ENCODE peak calls at places on chromosomes 12 and 14, in nine cellular contexts. O, R, D, U, B, W, G, S and A are unnamed samples.

GRCh38 chr14:33777651-33778050 is 173.2 kb downstream of the EGLN3 start:
- DNase-seq in O (peak; percentile 15), R (no peak), D (no peak), U (no peak), B (no peak), W (no peak), G (no peak), S (no peak), A (no peak)

GRCh38 chr12:132719954-132720324 is 9.3 kb downstream of the PGAM5 start:
- DNase-seq in O (no peak), R (no peak), D (no peak), U (no peak), B (no peak), W (no peak), G (no peak), S (no peak), A (no peak)

GRCh38 chr12:54068423-54069070 is 14.9 kb downstream of the HOXC4 start:
- DNase-seq in O (peak; percentile 52), R (no peak), D (no peak), U (no peak), B (peak; percentile 43), W (no peak), G (no peak), S (no peak), A (no peak)

GRCh38 chr12:82099216-82099615 is 259.0 kb downstream of the CCDC59 start:
- DNase-seq in O (peak; percentile 55), R (no peak), D (no peak), U (no peak), B (no peak), W (no peak), G (no peak), S (no peak), A (no peak)

GRCh38 chr12:121916719-121917118 is 1.7 kb upstream of the CFAP251 start:
- DNase-seq in O (no peak), R (no peak), D (no peak), U (no peak), B (peak; percentile 48), W (peak; percentile 22), G (peak; percentile 19), S (no peak), A (no peak)

GRCh38 chr12:75856228-75856627 is 175.3 kb downstream of the PHLDA1 start:
- DNase-seq in O (no peak), R (no peak), D (no peak), U (no peak), B (no peak), W (no peak), G (no peak), S (no peak), A (no peak)

GRCh38 chr14:34874386-34875030 is 652 bp downstream of the BAZ1A start:
- DNase-seq in O (peak; percentile 31), R (peak; percentile 77), D (peak; percentile 68), U (peak; percentile 48), B (peak; percentile 47), W (peak; percentile 62), G (peak; percentile 50), S (peak; percentile 21), A (peak; percentile 59)

GRCh38 chr12:26489908-26490307 is 294.5 kb downstream of the SSPN start:
- DNase-seq in O (no peak), R (no peak), D (no peak), U (no peak), B (no peak), W (no peak), G (no peak), S (no peak), A (no peak)

GRCh38 chr12:26789731-26790644 is 43.0 kb downstream of the ITPR2 start:
- DNase-seq in O (no peak), R (no peak), D (no peak), U (no peak), B (peak; percentile 90), W (no peak), G (no peak), S (no peak), A (no peak)

GRCh38 chr12:50639721-50640120 is 124.2 kb upstream of the ATF1 start:
- DNase-seq in O (no peak), R (no peak), D (no peak), U (no peak), B (no peak), W (no peak), G (no peak), S (no peak), A (no peak)

GRCh38 chr14:86798330-86798729 is 1194.7 kb downstream of the GALC start:
- DNase-seq in O (no peak), R (no peak), D (no peak), U (no peak), B (peak; percentile 11), W (no peak), G (no peak), S (no peak), A (no peak)

GRCh38 chr12:53205747-53206146 is 1.3 kb downstream of the ITGB7 start:
- DNase-seq in O (peak; percentile 70), R (no peak), D (peak; percentile 83), U (no peak), B (peak; percentile 85), W (no peak), G (no peak), S (no peak), A (peak; percentile 83)

GRCh38 chr12:104285740-104286537 is 17.6 kb upstream of the EID3 start:
- DNase-seq in O (peak; percentile 77), R (no peak), D (no peak), U (no peak), B (no peak), W (peak; percentile 70), G (no peak), S (no peak), A (no peak)

GRCh38 chr14:34227834-34228662 is 234.0 kb downstream of the SPTSSA start:
- DNase-seq in O (peak; percentile 78), R (peak; percentile 71), D (peak; percentile 76), U (peak; percentile 70), B (peak; percentile 40), W (peak; percentile 50), G (peak; percentile 74), S (peak; percentile 75), A (peak; percentile 73)

GRCh38 chr12:103100226-103100866 is 142.9 kb downstream of the ASCL1 start:
- DNase-seq in O (no peak), R (no peak), D (no peak), U (no peak), B (no peak), W (no peak), G (no peak), S (no peak), A (no peak)

GRCh38 chr12:11545438-11546330 is 103.8 kb upstream of the ETV6 start:
- DNase-seq in O (no peak), R (no peak), D (peak; percentile 73), U (no peak), B (no peak), W (peak; percentile 66), G (no peak), S (no peak), A (peak; percentile 68)

DNA sequence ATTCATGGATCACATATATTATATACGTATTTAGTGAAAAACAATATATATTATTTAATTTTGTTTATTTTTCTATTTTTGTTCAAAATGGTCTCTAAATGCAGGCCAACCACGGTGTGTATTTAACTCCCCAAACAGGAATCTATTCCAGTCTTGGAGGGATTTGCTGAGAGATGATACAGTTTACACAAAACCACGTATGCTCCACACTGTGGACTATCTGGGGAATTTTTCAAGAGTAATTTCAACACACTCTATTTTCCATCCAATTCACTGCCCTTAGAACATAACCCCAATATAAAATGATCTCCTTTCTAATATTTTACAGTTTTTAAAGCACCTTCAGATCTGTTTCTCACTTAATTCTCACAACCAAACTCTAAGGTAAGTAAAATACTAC is 15.3 kb downstream of the EML1 start:
- DNase-seq in O (no peak), R (no peak), D (no peak), U (no peak), B (peak; percentile 24), W (no peak), G (no peak), S (no peak), A (no peak)
- TF ChIP-seq CTCF in O (no peak), R (no peak), D (no peak), U (no peak), B (peak; percentile 26), W (no peak), G (no peak), S (no peak), A (no peak)

DNA sequence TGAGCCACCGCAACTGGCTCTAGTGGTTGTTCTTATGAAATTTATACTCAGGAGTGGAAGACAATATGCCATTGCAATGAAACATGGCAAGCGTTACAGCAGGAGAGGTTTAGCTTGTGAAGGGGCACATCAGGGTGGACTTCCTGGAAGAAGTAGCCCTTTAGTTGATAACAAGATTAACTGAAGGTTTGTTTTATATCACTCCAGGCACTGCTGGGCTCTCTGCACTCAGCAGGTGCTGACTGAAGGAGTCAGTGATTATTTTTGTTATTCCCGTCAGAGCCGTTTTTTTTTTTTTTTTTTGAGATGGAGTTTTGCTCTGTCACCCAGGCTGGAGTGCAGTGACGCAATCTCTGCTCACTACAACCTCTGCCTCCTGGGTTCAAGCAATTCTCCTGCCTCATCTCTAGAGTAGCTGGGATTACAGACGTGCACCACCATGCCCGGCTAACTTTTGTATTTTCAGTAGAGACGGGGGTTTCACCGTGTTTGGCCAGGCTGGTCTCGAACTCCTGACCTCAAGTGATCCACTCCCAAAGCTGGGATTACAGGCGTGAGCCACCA is 17.6 kb upstream of the GPR68 start:
- DNase-seq in O (no peak), R (no peak), D (no peak), U (no peak), B (no peak), W (no peak), G (no peak), S (no peak), A (no peak)
- TF ChIP-seq CTCF in O (no peak), R (no peak), D (no peak), U (no peak), B (no peak), W (no peak), G (no peak), S (no peak), A (no peak)

DNA sequence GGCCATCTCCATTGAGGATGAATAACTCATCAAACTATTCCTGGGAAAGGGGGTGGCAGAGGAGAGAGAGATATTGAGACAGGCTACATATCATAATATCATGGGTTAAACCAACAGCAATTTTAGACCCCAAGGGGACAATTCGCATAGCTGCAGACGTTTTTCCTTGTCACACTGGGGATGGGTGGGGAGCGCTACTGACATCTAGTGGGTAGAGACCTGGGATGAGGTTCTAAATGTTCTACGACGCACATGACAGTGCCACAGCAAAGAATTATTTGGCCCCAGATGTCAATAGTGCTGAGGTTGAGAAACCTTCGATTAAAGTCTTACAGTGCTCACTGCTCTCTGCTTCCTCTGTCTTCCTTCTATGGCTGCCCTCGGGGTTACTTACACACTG is 425.6 kb downstream of the NRXN3 start:
- DNase-seq in O (no peak), R (no peak), D (no peak), U (no peak), B (no peak), W (peak; percentile 5), G (peak; percentile 5), S (no peak), A (no peak)
- TF ChIP-seq CTCF in O (no peak), R (no peak), D (no peak), U (no peak), B (peak; percentile 31), W (peak; percentile 39), G (peak; percentile 37), S (no peak), A (peak; percentile 33)

DNA sequence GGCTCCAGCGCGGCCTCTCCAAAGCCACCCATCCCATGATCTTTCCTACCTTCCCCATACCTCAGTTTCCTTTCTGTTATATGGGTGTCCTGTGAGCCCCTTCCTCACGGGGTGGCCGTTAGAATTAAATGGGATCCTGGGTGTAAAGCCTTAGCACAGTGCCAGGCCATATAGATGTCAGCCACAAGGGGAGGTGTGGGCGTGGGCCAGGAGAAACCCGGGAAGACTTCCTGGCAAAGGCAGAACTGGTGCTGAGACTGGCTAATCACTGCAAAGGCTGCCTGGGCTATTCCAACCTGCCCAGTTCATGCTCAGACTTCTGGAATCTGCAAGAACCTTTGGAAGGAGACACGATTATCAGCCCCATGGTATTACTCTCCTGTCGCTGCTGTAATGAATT is 11.0 kb upstream of the NCOR2 start:
- DNase-seq in O (no peak), R (no peak), D (no peak), U (no peak), B (no peak), W (no peak), G (no peak), S (no peak), A (no peak)
- TF ChIP-seq CTCF in O (no peak), R (no peak), D (no peak), U (no peak), B (no peak), W (no peak), G (peak; percentile 25), S (no peak), A (no peak)